ENCODE peak calls at places on chromosomes 7 and 10, in ten cellular contexts. J is hepatocyte, V is MCF 10A, M is tibial artery, W is IMR-90, X is LNCaP clone FGC, L is mammary epithelial cell, I is neural crest cell, E is omental fat pad, T is thyroid gland. N is an unnamed sample.

GRCh38 chr7:48262606-48263005 is 91.3 kb downstream of the ABCA13 start:
- DNase-seq in J (no peak), V (no peak), M (no peak), W (no peak), X (no peak), L (no peak), I (no peak), E (no peak), T (no peak), N (no peak)

GRCh38 chr10:108362956-108363355 is 1198.5 kb upstream of the SORCS1 start:
- DNase-seq in J (no peak), V (no peak), M (no peak), W (no peak), X (no peak), L (no peak), I (no peak), E (no peak), T (no peak), N (no peak)

GRCh38 chr10:98172073-98172472 is 37.6 kb downstream of the R3HCC1L start:
- DNase-seq in J (no peak), V (no peak), M (no peak), W (no peak), X (peak), L (no peak), I (no peak), E (no peak), T (no peak), N (no peak)

GRCh38 chr7:80236696-80237095 is 102.1 kb downstream of the GNAI1 start:
- DNase-seq in J (no peak), V (no peak), M (no peak), W (peak), X (no peak), L (no peak), I (no peak), E (no peak), T (no peak), N (no peak)

GRCh38 chr7:116497708-116498107 is 1.8 kb upstream of the CAV2 start:
- DNase-seq in J (no peak), V (no peak), M (no peak), W (peak), X (no peak), L (no peak), I (no peak), E (no peak), T (no peak), N (no peak)

GRCh38 chr7:92973964-92974363 is 137.6 kb upstream of the CDK6 start:
- DNase-seq in J (no peak), V (peak), M (no peak), W (peak), X (no peak), L (peak), I (no peak), E (no peak), T (no peak), N (no peak)

GRCh38 chr7:57404343-57404966 is 45.5 kb upstream of the ZNF716 start:
- DNase-seq in J (no peak), V (no peak), M (peak), W (no peak), X (no peak), L (no peak), I (no peak), E (no peak), T (no peak), N (no peak)

GRCh38 chr10:88104213-88104612 is 240.8 kb downstream of the PTEN start:
- DNase-seq in J (no peak), V (no peak), M (no peak), W (no peak), X (no peak), L (no peak), I (no peak), E (no peak), T (no peak), N (no peak)

GRCh38 chr10:118725784-118726507 is 28.8 kb downstream of the CACUL1 start:
- DNase-seq in J (no peak), V (no peak), M (no peak), W (peak), X (peak), L (no peak), I (no peak), E (no peak), T (no peak), N (no peak)

GRCh38 chr7:134766779-134767566 is 12.5 kb upstream of the CALD1 start:
- DNase-seq in J (no peak), V (no peak), M (no peak), W (peak), X (no peak), L (no peak), I (no peak), E (no peak), T (no peak), N (peak)

GRCh38 chr7:30459591-30460245 is 18.9 kb downstream of the NOD1 start:
- DNase-seq in J (peak), V (peak), M (no peak), W (peak), X (no peak), L (no peak), I (no peak), E (no peak), T (peak), N (no peak)

GRCh38 chr10:95500649-95501048 is 60.5 kb downstream of the SORBS1 start:
- DNase-seq in J (no peak), V (no peak), M (no peak), W (no peak), X (no peak), L (no peak), I (no peak), E (no peak), T (no peak), N (no peak)

GRCh38 chr7:157032644-157033482 is 22.4 kb upstream of the MNX1 start:
- DNase-seq in J (no peak), V (no peak), M (no peak), W (no peak), X (no peak), L (peak), I (no peak), E (no peak), T (no peak), N (no peak)

GRCh38 chr7:42980084-42980483 is 47.9 kb downstream of the MRPL32 start:
- DNase-seq in J (no peak), V (no peak), M (no peak), W (no peak), X (no peak), L (no peak), I (no peak), E (no peak), T (no peak), N (no peak)

GRCh38 chr7:101712652-101713051 is 83.6 kb upstream of the MYL10 start:
- DNase-seq in J (no peak), V (no peak), M (no peak), W (no peak), X (no peak), L (no peak), I (no peak), E (no peak), T (no peak), N (no peak)

GRCh38 chr10:16509996-16510395 is 11.7 kb downstream of the C1QL3 start:
- DNase-seq in J (no peak), V (peak), M (no peak), W (peak), X (no peak), L (peak), I (no peak), E (no peak), T (no peak), N (no peak)

GRCh38 chr7:23470290-23471089 is at the start of gene IGF2BP3:
- DNase-seq in J (peak), V (peak), M (no peak), W (peak), X (peak), L (peak), I (peak), E (no peak), T (no peak), N (peak)

GRCh38 chr10:122279725-122280141 is 8.6 kb downstream of the BTBD16 start:
- DNase-seq in J (peak), V (peak), M (no peak), W (peak), X (peak), L (peak), I (peak), E (no peak), T (peak), N (no peak)

GRCh38 chr7:80833289-80834104 is 85.4 kb downstream of the SEMA3C start:
- DNase-seq in J (no peak), V (no peak), M (no peak), W (peak), X (no peak), L (peak), I (no peak), E (no peak), T (no peak), N (no peak)

GRCh38 chr7:66928388-66928787 is 7.4 kb downstream of the TMEM248 start:
- DNase-seq in J (no peak), V (no peak), M (peak), W (no peak), X (no peak), L (no peak), I (no peak), E (no peak), T (peak), N (no peak)

GRCh38 chr10:131882590-131883451 is 18.0 kb upstream of the PPP2R2D start:
- DNase-seq in J (no peak), V (no peak), M (no peak), W (no peak), X (no peak), L (no peak), I (no peak), E (no peak), T (no peak), N (no peak)

GRCh38 chr10:131888186-131888604 is 12.6 kb upstream of the PPP2R2D start:
- DNase-seq in J (peak), V (peak), M (peak), W (no peak), X (no peak), L (peak), I (no peak), E (no peak), T (no peak), N (no peak)

GRCh38 chr10:131886181-131886716 is 14.6 kb upstream of the PPP2R2D start:
- DNase-seq in J (no peak), V (no peak), M (peak), W (no peak), X (no peak), L (no peak), I (no peak), E (no peak), T (no peak), N (no peak)

GRCh38 chr10:131882151-131882550 is 18.7 kb upstream of the PPP2R2D start:
- DNase-seq in J (no peak), V (no peak), M (no peak), W (no peak), X (no peak), L (no peak), I (no peak), E (no peak), T (no peak), N (no peak)

DNA sequence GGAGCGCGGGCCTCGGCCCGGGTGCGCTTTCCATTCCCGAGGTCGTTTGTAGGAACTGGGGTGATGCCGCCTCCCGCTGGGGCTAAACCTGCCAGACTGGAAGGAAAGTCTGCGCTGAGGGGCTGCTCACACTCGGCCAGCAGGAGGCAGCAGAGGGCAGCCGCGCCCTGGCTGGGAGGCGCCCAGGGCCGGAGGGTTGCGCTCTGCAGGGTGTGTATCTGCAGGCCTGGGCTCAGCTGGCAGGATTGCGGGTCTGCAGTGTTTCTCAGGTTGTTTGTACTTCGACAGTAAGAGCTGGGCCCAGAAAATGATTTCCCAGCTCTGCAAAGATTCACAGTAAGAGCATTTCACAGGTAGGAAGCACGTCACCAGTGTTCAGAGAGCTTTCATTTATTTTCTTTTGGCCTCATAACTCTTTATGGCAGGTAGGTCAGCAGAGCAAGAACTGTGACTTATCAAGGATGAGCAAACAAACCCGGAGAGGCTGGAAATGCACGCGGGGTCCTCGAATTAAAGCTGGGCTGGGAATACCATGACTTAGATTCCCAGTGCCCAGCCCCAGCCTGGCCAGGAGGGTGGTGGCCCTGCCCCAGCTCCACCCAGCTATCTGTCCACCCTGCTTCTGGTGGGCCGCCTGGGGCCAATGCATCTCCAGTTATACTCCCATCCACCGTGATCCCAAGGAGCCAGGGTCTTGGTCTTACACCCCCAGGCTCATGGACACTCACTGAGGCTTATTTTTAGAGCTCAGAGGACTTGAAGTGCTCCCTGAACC is 15.2 kb upstream of the PPP2R2D start:
- DNase-seq in J (peak), V (peak), M (peak), W (peak), X (no peak), L (peak), I (peak), E (peak), T (peak), N (peak)
- TF ChIP-seq CTCF in J (peak), V (peak), M (peak), W (peak), X (peak), L (peak), I (peak), E (no peak), T (peak), N (peak)

GRCh38 chr7:100573691-100574361 is at the start of gene SAP25:
- DNase-seq in J (no peak), V (no peak), M (no peak), W (no peak), X (no peak), L (no peak), I (no peak), E (no peak), T (no peak), N (no peak)
- TF ChIP-seq CTCF in J (no peak), V (no peak), M (no peak), W (peak), X (peak), L (no peak), I (no peak), E (no peak), T (no peak), N (no peak)

GRCh38 chr10:43078986-43079273 is 2.1 kb downstream of the RET start:
- DNase-seq in J (peak), V (no peak), M (no peak), W (no peak), X (no peak), L (no peak), I (peak), E (no peak), T (no peak), N (no peak)
- TF ChIP-seq CTCF in J (peak), V (no peak), M (no peak), W (peak), X (peak), L (peak), I (peak), E (no peak), T (no peak), N (no peak)

DNA sequence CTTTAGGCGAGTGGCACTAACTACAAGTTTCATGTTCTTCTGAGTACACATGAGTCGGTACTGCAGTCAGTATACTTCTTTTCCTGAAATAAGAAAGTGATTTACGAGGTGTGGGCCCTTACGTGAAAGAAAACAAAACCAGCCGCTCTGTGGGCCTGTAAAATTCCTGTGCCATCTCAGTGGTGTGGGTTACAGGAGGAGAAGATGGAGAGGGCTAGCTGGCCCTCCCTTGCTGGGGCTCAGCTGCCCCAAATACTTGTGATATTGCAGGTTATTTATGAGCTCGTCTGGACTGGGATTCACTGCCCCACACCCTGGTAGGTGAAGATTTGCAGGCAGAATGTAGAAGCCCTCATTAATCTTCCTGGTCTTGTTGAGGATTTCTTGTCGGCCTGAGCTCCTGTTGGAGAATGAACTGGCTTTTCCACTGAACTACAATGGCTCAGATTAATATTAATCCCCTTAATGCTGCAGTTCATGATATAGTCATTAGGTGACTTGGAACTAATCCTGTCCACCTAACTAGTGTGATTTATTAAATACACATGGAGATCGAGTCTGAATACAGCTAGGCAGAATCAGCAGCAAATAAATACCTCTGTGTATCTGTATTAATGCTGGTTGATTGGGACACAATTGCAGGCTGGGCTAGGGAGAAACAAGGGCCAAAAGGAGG is 68.0 kb downstream of the GBF1 start:
- DNase-seq in J (no peak), V (no peak), M (no peak), W (no peak), X (peak), L (no peak), I (no peak), E (no peak), T (no peak), N (no peak)
- TF ChIP-seq CTCF in J (no peak), V (no peak), M (no peak), W (no peak), X (no peak), L (no peak), I (no peak), E (no peak), T (no peak), N (no peak)

DNA sequence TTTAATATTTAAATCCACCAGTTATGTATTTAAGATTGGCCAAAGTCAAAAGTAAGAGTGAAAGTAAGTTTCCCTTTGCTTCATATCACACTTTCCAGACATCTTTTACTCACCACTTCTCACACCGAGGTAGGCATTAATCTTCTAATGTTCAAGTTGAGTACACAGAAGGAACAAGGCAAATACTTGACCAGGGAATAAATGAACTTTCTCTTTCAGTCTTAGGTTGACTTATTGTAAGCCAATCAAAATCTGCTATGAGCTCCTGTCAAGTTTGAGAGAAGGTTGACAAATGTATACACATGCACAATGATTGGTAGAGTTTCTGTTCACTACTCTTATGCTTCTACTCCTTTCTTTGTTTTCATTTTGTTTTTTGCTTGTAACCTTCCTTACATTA is 842.5 kb downstream of the REEP3 start:
- DNase-seq in J (no peak), V (no peak), M (no peak), W (no peak), X (no peak), L (no peak), I (no peak), E (no peak), T (no peak), N (no peak)
- TF ChIP-seq CTCF in J (no peak), V (no peak), M (no peak), W (no peak), X (no peak), L (no peak), I (no peak), E (no peak), T (no peak), N (no peak)

GRCh38 chr10:102121739-102122372 is 1.7 kb upstream of the LDB1 start:
- DNase-seq in J (peak), V (no peak), M (no peak), W (peak), X (no peak), L (no peak), I (no peak), E (no peak), T (peak), N (no peak)
- TF ChIP-seq CTCF in J (peak), V (no peak), M (no peak), W (peak), X (no peak), L (no peak), I (no peak), E (no peak), T (no peak), N (no peak)

DNA sequence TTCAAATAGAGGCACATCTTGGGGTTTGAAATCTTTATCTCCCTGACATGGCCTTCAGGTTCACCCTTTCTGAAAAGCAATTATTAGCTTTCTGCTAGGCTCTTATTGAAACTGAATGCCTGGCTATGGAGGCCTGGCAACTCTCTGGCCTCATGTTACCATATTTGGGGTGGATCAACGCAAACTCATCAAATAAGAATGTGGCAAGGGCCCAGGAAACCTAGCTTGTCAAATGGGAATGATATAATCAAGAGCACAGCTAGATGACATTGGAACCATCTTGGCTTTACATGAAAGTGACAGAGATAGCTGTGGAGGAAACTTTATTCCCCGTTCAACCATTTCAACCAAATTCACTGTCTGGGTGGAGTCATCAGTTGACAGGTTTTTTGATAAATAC is 202.8 kb upstream of the SMIM30 start:
- DNase-seq in J (no peak), V (peak), M (no peak), W (peak), X (no peak), L (no peak), I (no peak), E (no peak), T (no peak), N (no peak)
- TF ChIP-seq CTCF in J (no peak), V (no peak), M (no peak), W (no peak), X (no peak), L (no peak), I (no peak), E (no peak), T (no peak), N (no peak)

DNA sequence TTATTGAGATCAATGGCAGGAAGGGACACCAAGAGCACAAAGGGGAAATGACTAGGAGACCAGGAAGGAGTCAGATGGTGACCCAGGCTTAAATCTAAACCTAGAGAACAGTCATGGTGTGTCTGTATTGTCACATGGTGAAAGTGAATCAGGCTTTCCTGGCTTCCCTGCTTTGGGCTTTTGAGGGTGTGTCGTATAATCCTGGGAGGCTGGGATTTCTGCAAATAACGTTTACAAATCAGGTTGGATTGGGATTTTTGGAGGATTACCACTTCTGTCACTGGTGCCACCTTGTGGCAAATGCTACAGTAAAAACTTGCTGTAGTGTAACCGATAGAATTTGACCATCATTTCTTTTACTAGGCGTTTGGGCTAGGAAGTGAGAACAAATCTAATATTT is 502.6 kb downstream of the NRG3 start:
- DNase-seq in J (peak), V (peak), M (no peak), W (no peak), X (no peak), L (peak), I (no peak), E (no peak), T (peak), N (no peak)
- TF ChIP-seq CTCF in J (peak), V (no peak), M (no peak), W (no peak), X (peak), L (peak), I (peak), E (no peak), T (peak), N (no peak)

GRCh38 chr10:132536241-132536963 is 1.2 kb upstream of the INPP5A start:
- DNase-seq in J (no peak), V (peak), M (peak), W (no peak), X (no peak), L (peak), I (no peak), E (no peak), T (peak), N (peak)
- TF ChIP-seq CTCF in J (peak), V (no peak), M (no peak), W (no peak), X (no peak), L (no peak), I (no peak), E (no peak), T (no peak), N (no peak)